ENCODE peak calls at places on chromosome 14, in ten cellular contexts. I is cardiac muscle cell, Y is GM06990, X is BJ, H is foreskin fibroblast, M is small intestine, A is uterus, C is heart right ventricle, J is neuronal stem cell, Q is psoas muscle. E is an unnamed sample.

GRCh38 chr14:102262894-102263462 is 42.0 kb downstream of the MOK start:
- DNase-seq in M (no peak), X (no peak), Q (no peak), A (no peak), H (no peak), I (peak), C (no peak), J (peak), Y (no peak), E (no peak)

GRCh38 chr14:32075636-32076277 is 1.3 kb upstream of the ARHGAP5 start:
- DNase-seq in X (no peak), Y (no peak), J (peak), H (peak), Q (no peak), M (no peak), A (no peak), I (peak), C (peak), E (no peak)

GRCh38 chr14:52961060-52961639 is 10.3 kb upstream of the FERMT2 start:
- DNase-seq in J (no peak), H (no peak), Y (peak), A (peak), M (peak), X (no peak), Q (peak), I (peak), C (peak), E (peak)

GRCh38 chr14:57611555-57612075 is 118.0 kb upstream of the CCDC198 start:
- DNase-seq in X (no peak), C (no peak), H (no peak), I (no peak), J (no peak), M (no peak), Y (no peak), Q (no peak), A (no peak), E (no peak)

GRCh38 chr14:91749857-91750256 is 18.0 kb upstream of the CATSPERB start:
- DNase-seq in X (no peak), A (no peak), Y (no peak), C (no peak), Q (no peak), J (no peak), M (no peak), H (no peak), I (no peak), E (no peak)

GRCh38 chr14:73833530-73834257 is 17.9 kb upstream of the PTGR2 start:
- DNase-seq in C (peak), A (no peak), M (no peak), J (no peak), X (no peak), Y (no peak), H (peak), I (peak), Q (no peak), E (no peak)

GRCh38 chr14:96184737-96185136 is 19.9 kb upstream of the BDKRB2 start:
- DNase-seq in I (peak), Q (no peak), M (no peak), H (peak), X (no peak), C (no peak), Y (no peak), J (no peak), A (no peak), E (no peak)

GRCh38 chr14:69288956-69289705 is 29.2 kb downstream of the GALNT16 start:
- DNase-seq in A (no peak), Y (no peak), H (no peak), C (no peak), I (no peak), Q (no peak), J (no peak), X (no peak), M (no peak), E (no peak)

GRCh38 chr14:91947196-91948184 is at the start of gene FBLN5:
- DNase-seq in A (peak), J (peak), Y (no peak), C (peak), H (peak), I (peak), Q (peak), X (peak), M (peak), E (no peak)

GRCh38 chr14:37594238-37594915 is 672 bp downstream of the FOXA1 start:
- DNase-seq in X (peak), M (peak), Q (no peak), Y (no peak), A (no peak), I (peak), J (peak), H (peak), C (no peak), E (no peak)

GRCh38 chr14:20469890-20470858 is 968 bp downstream of the PNP start:
- DNase-seq in X (no peak), H (peak), M (peak), I (peak), Y (peak), C (no peak), Q (no peak), A (peak), J (no peak), E (peak)

GRCh38 chr14:35404246-35404495 is 378 bp downstream of the NFKBIA start:
- DNase-seq in Q (no peak), M (no peak), C (no peak), J (no peak), I (no peak), Y (no peak), A (no peak), X (no peak), H (no peak), E (no peak)

GRCh38 chr14:83342590-83342989 is 1808.9 kb upstream of the SEL1L start:
- DNase-seq in A (no peak), Q (peak), C (peak), H (peak), J (no peak), X (peak), Y (no peak), I (peak), M (no peak), E (no peak)

GRCh38 chr14:30221546-30221945 is 293.9 kb upstream of the PRKD1 start:
- DNase-seq in X (no peak), H (no peak), Q (no peak), C (no peak), A (no peak), Y (no peak), J (no peak), I (no peak), M (no peak), E (no peak)

GRCh38 chr14:24943024-24943423 is 106.9 kb downstream of the STXBP6 start:
- DNase-seq in X (no peak), H (peak), A (peak), Q (peak), J (no peak), Y (no peak), C (peak), I (peak), M (no peak), E (no peak)

GRCh38 chr14:90760591-90761316 is 55.5 kb downstream of the TTC7B start:
- DNase-seq in M (peak), H (peak), Y (no peak), Q (no peak), A (no peak), X (no peak), C (no peak), I (peak), J (peak), E (no peak)

GRCh38 chr14:95564060-95564459 is 29.2 kb downstream of the GLRX5 start:
- DNase-seq in A (peak), Q (peak), C (peak), X (no peak), I (peak), J (no peak), M (no peak), Y (no peak), H (peak), E (no peak)

GRCh38 chr14:50354527-50354926 is 42.2 kb downstream of the CDKL1 start:
- DNase-seq in Y (no peak), H (no peak), J (no peak), M (no peak), C (no peak), Q (no peak), A (no peak), X (no peak), I (no peak), E (no peak)

GRCh38 chr14:54700717-54701116 is 133.8 kb downstream of the SAMD4A start:
- DNase-seq in C (no peak), I (no peak), A (no peak), Q (no peak), H (no peak), X (no peak), Y (no peak), J (no peak), M (no peak), E (no peak)

GRCh38 chr14:22099942-22100763 is 426.5 kb upstream of the OR4E1 start:
- DNase-seq in J (peak), X (no peak), A (peak), Y (peak), I (peak), H (no peak), C (peak), M (peak), Q (peak), E (peak)

GRCh38 chr14:68285421-68286179 is 466.0 kb downstream of the RAD51B start:
- DNase-seq in I (peak), Q (no peak), Y (peak), M (peak), X (no peak), A (no peak), C (no peak), H (no peak), J (no peak), E (peak)

GRCh38 chr14:92437729-92438280 is 75.8 kb upstream of the RIN3 start:
- DNase-seq in J (no peak), A (no peak), Y (no peak), I (no peak), M (no peak), H (no peak), X (no peak), Q (no peak), C (no peak), E (no peak)

GRCh38 chr14:103142903-103143302 is 19.6 kb downstream of the TNFAIP2 start:
- DNase-seq in H (no peak), X (no peak), I (no peak), Q (no peak), A (no peak), Y (no peak), C (no peak), J (no peak), M (no peak), E (no peak)

GRCh38 chr14:72906316-72906715 is 12.4 kb upstream of the DPF3 start:
- DNase-seq in J (no peak), I (peak), H (peak), Y (no peak), A (no peak), C (no peak), X (peak), M (no peak), Q (no peak), E (no peak)

GRCh38 chr14:68384881-68385280 is 408.0 kb downstream of the ZFP36L1 start:
- DNase-seq in X (no peak), C (no peak), M (no peak), H (no peak), J (no peak), A (no peak), I (no peak), Q (no peak), Y (no peak), E (no peak)

GRCh38 chr14:73452341-73453191 is 5.8 kb downstream of the NUMB start:
- DNase-seq in A (no peak), X (no peak), J (no peak), C (no peak), Q (no peak), Y (no peak), I (peak), H (peak), M (no peak), E (no peak)

GRCh38 chr14:32372154-32372553 is 43.1 kb downstream of the AKAP6 start:
- DNase-seq in X (peak), C (no peak), I (peak), H (peak), Q (no peak), Y (no peak), J (no peak), A (no peak), M (no peak), E (no peak)

GRCh38 chr14:71324767-71325272 is 417.6 kb downstream of the PCNX1 start:
- DNase-seq in A (no peak), M (no peak), I (peak), Y (peak), Q (no peak), J (no peak), X (no peak), C (no peak), H (no peak), E (peak)

GRCh38 chr14:51780741-51781140 is 79.7 kb upstream of the GNG2 start:
- DNase-seq in J (no peak), Q (no peak), Y (no peak), X (no peak), C (no peak), M (no peak), I (peak), A (no peak), H (peak), E (no peak)

GRCh38 chr14:94768521-94769412 is 1.1 kb downstream of the GSC start:
- DNase-seq in J (no peak), I (peak), Q (peak), C (no peak), H (no peak), X (no peak), A (no peak), M (no peak), Y (no peak), E (peak)

GRCh38 chr14:65487783-65488578 is 75.5 kb downstream of the FUT8 start:
- DNase-seq in X (no peak), A (no peak), C (no peak), H (no peak), Q (no peak), I (no peak), Y (peak), J (no peak), M (no peak), E (no peak)

GRCh38 chr14:54230645-54231044 is 166.2 kb upstream of the CDKN3 start:
- DNase-seq in Y (no peak), M (no peak), Q (no peak), I (no peak), J (no peak), X (no peak), A (no peak), H (no peak), C (no peak), E (no peak)

GRCh38 chr14:93126124-93126523 is 10.4 kb upstream of the ITPK1 start:
- DNase-seq in A (no peak), I (no peak), J (no peak), C (no peak), H (no peak), Y (no peak), M (no peak), Q (no peak), X (no peak), E (no peak)

GRCh38 chr14:30906752-30907658 is 32.6 kb downstream of the COCH start:
- DNase-seq in H (no peak), A (no peak), J (peak), X (no peak), Q (no peak), I (peak), M (no peak), Y (peak), C (no peak), E (no peak)

GRCh38 chr14:65210827-65211192 is 108.5 kb upstream of the MAX start:
- DNase-seq in X (no peak), I (no peak), Y (no peak), M (no peak), J (no peak), A (no peak), H (no peak), C (no peak), Q (no peak), E (no peak)

GRCh38 chr14:89365071-89365801 is 51.8 kb downstream of the FOXN3 start:
- DNase-seq in J (no peak), Q (no peak), A (peak), X (no peak), I (peak), Y (peak), C (no peak), H (no peak), M (peak), E (peak)

DNA sequence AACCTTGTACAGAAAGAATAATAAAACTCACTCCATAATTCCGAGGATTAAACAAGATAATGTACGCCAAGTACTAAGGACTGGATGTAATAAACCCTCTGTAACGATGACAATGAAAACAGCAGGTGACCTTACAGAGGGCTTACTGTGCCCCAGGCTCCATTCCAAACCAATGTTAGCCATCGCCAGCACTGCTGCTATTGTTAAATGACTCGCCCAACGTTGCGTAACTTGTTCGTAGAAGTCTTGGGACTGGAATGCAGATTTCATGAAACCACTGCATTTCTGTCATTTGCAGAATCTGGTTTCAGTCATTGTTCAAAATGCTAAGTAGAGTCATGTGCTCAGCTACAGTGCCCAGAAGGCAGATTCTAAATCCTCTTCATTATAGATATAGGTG is 728 bp upstream of the STON2 start:
- DNase-seq in C (no peak), A (peak), X (peak), I (peak), M (no peak), Y (no peak), H (peak), J (no peak), Q (peak), E (no peak)
- H3K4me3 ChIP-seq in C (no peak), A (no peak), X (no peak), I (no peak), M (no peak), Y (no peak), H (no peak), J (no peak), Q (no peak), E (no peak)

GRCh38 chr14:104923596-104924420 is 871 bp upstream of the PLD4 start:
- DNase-seq in M (no peak), I (no peak), A (no peak), J (no peak), Y (no peak), X (no peak), H (no peak), C (no peak), Q (no peak), E (no peak)

GRCh38 chr14:104924421-104925213 is at the start of gene PLD4:
- DNase-seq in X (no peak), I (no peak), Q (no peak), A (no peak), H (no peak), M (no peak), J (no peak), Y (peak), C (no peak), E (no peak)

GRCh38 chr14:104917992-104918391 is 6.7 kb upstream of the PLD4 start:
- DNase-seq in J (no peak), X (no peak), Q (no peak), Y (no peak), A (no peak), C (no peak), I (no peak), M (no peak), H (no peak), E (no peak)

GRCh38 chr14:104925214-104925899 is 678 bp downstream of the PLD4 start:
- DNase-seq in Q (no peak), J (no peak), A (no peak), C (no peak), Y (no peak), X (no peak), M (peak), H (no peak), I (no peak), E (no peak)

GRCh38 chr14:104919993-104920315 is 4.7 kb upstream of the PLD4 start:
- DNase-seq in C (no peak), A (no peak), M (no peak), H (no peak), J (no peak), Q (no peak), X (no peak), Y (no peak), I (no peak), E (no peak)
- H3K4me3 ChIP-seq in C (no peak), A (no peak), M (no peak), H (no peak), J (no peak), Q (no peak), X (no peak), Y (no peak), I (no peak), E (no peak)

DNA sequence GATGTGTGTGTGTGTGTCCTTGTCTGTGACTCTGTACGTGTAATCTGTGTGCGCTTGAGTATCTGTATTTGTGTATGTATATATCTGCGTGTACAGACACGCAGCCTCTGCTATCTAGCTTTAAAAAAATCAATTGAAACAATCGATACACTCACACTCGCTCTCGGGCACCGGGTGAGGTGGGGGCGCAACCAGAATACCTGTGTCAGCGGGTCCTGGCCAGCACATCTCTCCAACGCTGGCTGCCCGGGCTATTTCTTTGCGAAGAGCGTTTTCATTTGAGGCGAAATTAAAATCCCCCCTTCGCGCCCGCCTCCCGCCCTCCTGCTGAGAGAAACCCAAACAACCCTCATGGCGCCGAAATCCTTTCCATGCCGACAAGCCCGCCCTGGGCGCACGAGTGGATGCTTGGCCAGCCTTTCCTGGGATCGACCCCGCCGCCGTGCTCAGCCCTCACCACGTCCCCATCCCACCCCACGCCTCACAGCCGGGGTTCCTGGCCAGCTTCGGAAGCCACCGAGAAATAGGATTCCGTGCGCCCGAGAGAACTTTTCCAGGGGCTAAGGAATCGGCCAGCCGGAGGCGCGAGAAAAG is 1.2 kb downstream of the ZDHHC22 start:
- DNase-seq in A (no peak), M (no peak), X (no peak), Q (no peak), I (no peak), J (no peak), Y (no peak), H (no peak), C (no peak), E (no peak)
- H3K4me3 ChIP-seq in A (no peak), M (no peak), X (no peak), Q (peak), I (peak), J (peak), Y (no peak), H (no peak), C (peak), E (no peak)

GRCh38 chr14:98189077-98189476 is 1082.9 kb downstream of the BCL11B start:
- DNase-seq in H (no peak), Q (no peak), M (peak), A (no peak), Y (no peak), I (no peak), X (no peak), J (no peak), C (no peak), E (peak)
- H3K4me3 ChIP-seq in H (no peak), Q (no peak), M (no peak), A (no peak), Y (no peak), I (no peak), X (no peak), J (no peak), C (no peak), E (peak)

GRCh38 chr14:86196476-86196875 is 666.5 kb downstream of the FLRT2 start:
- DNase-seq in Q (no peak), I (peak), J (no peak), H (no peak), M (no peak), A (no peak), X (no peak), Y (no peak), C (no peak), E (no peak)
- H3K4me3 ChIP-seq in Q (no peak), I (no peak), J (no peak), H (no peak), M (no peak), A (no peak), X (no peak), Y (no peak), C (no peak), E (no peak)

DNA sequence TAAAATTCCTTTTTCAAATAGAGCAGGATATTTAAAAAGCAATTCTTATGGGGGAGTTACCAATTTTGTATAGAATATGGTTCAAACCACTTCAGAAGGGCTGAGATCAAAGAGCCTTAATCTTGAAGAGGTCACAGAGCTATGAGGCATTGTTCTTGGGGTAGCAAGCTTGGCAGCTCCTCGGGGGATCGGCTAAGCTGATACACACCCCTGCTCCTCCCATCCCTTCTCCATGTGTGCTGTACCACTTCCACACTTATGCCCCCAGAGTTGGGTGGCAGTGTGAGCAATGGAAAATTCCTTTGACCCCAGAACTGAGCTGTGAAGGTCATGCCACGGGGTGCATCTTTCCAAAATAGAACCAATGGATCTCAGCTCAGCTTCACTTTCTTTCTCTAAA is 15.0 kb upstream of the TMEM30B start:
- DNase-seq in I (no peak), C (no peak), H (no peak), X (no peak), Q (no peak), A (no peak), J (no peak), M (no peak), Y (no peak), E (no peak)
- H3K4me3 ChIP-seq in I (no peak), C (no peak), H (no peak), X (no peak), Q (no peak), A (no peak), J (no peak), M (no peak), Y (no peak), E (no peak)